ENCODE peak calls at places on chromosomes 1 and 21, in eight cellular contexts. One of them, this sample, is unnamed. For H3K4me1 and H3K9me3, the result is how much of the 10 kb centered on the place peaks cover.

GRCh38 chr1:30649321-30649991 is 73.9 kb downstream of the MATN1 start:
- DNase-seq in transverse colon: no peak
- DNase-seq in neuronal stem cell: no peak
- DNase-seq in heart right ventricle: no peak
- DNase-seq in mammary epithelial cell: peak
- DNase-seq in body of pancreas: peak
- DNase-seq in CD4-positive, CD25-positive, alpha-beta regulatory T cell: no peak
- DNase-seq in A549: no peak
- DNase-seq in this sample: peak

GRCh38 chr21:37073417-37074194 is 552 bp downstream of the TTC3 start:
- DNase-seq in transverse colon: peak
- DNase-seq in neuronal stem cell: no peak
- DNase-seq in heart right ventricle: peak
- DNase-seq in mammary epithelial cell: no peak
- DNase-seq in body of pancreas: peak
- DNase-seq in CD4-positive, CD25-positive, alpha-beta regulatory T cell: peak
- DNase-seq in A549: no peak
- DNase-seq in this sample: peak

GRCh38 chr1:28358701-28359100 is 10.8 kb upstream of the PHACTR4 start:
- DNase-seq in transverse colon: no peak
- DNase-seq in neuronal stem cell: no peak
- DNase-seq in heart right ventricle: no peak
- DNase-seq in mammary epithelial cell: no peak
- DNase-seq in body of pancreas: no peak
- DNase-seq in CD4-positive, CD25-positive, alpha-beta regulatory T cell: no peak
- DNase-seq in A549: no peak
- DNase-seq in this sample: peak

GRCh38 chr21:44820851-44821250 is 3.0 kb upstream of the SUMO3 start:
- DNase-seq in transverse colon: no peak
- DNase-seq in neuronal stem cell: no peak
- DNase-seq in heart right ventricle: no peak
- DNase-seq in mammary epithelial cell: no peak
- DNase-seq in body of pancreas: no peak
- DNase-seq in CD4-positive, CD25-positive, alpha-beta regulatory T cell: no peak
- DNase-seq in A549: no peak
- DNase-seq in this sample: no peak

GRCh38 chr1:115879977-115880376 is 39.1 kb upstream of the NHLH2 start:
- DNase-seq in transverse colon: no peak
- DNase-seq in neuronal stem cell: no peak
- DNase-seq in heart right ventricle: no peak
- DNase-seq in mammary epithelial cell: no peak
- DNase-seq in body of pancreas: no peak
- DNase-seq in CD4-positive, CD25-positive, alpha-beta regulatory T cell: no peak
- DNase-seq in A549: no peak
- DNase-seq in this sample: no peak

GRCh38 chr1:18481921-18482701 is 1.4 kb downstream of the KLHDC7A start:
- DNase-seq in transverse colon: no peak
- DNase-seq in neuronal stem cell: no peak
- DNase-seq in heart right ventricle: no peak
- DNase-seq in mammary epithelial cell: no peak
- DNase-seq in body of pancreas: no peak
- DNase-seq in CD4-positive, CD25-positive, alpha-beta regulatory T cell: no peak
- DNase-seq in A549: no peak
- DNase-seq in this sample: no peak

GRCh38 chr1:201347498-201348210 is 29.8 kb downstream of the TNNT2 start:
- DNase-seq in transverse colon: no peak
- DNase-seq in neuronal stem cell: no peak
- DNase-seq in heart right ventricle: no peak
- DNase-seq in mammary epithelial cell: no peak
- DNase-seq in body of pancreas: no peak
- DNase-seq in CD4-positive, CD25-positive, alpha-beta regulatory T cell: no peak
- DNase-seq in A549: no peak
- DNase-seq in this sample: no peak

GRCh38 chr1:179742717-179743678 is at the start of gene FAM163A:
- DNase-seq in transverse colon: no peak
- DNase-seq in neuronal stem cell: peak
- DNase-seq in heart right ventricle: no peak
- DNase-seq in mammary epithelial cell: no peak
- DNase-seq in body of pancreas: no peak
- DNase-seq in CD4-positive, CD25-positive, alpha-beta regulatory T cell: no peak
- DNase-seq in A549: peak
- DNase-seq in this sample: no peak

GRCh38 chr21:29121759-29122158 is 8.7 kb upstream of the MAP3K7CL start:
- DNase-seq in transverse colon: no peak
- DNase-seq in neuronal stem cell: no peak
- DNase-seq in heart right ventricle: no peak
- DNase-seq in mammary epithelial cell: no peak
- DNase-seq in body of pancreas: no peak
- DNase-seq in CD4-positive, CD25-positive, alpha-beta regulatory T cell: no peak
- DNase-seq in A549: no peak
- DNase-seq in this sample: no peak

GRCh38 chr1:57831624-57832023 is 407.8 kb upstream of the DAB1 start:
- DNase-seq in transverse colon: no peak
- DNase-seq in neuronal stem cell: no peak
- DNase-seq in heart right ventricle: no peak
- DNase-seq in mammary epithelial cell: peak
- DNase-seq in body of pancreas: no peak
- DNase-seq in CD4-positive, CD25-positive, alpha-beta regulatory T cell: no peak
- DNase-seq in A549: no peak
- DNase-seq in this sample: no peak

GRCh38 chr1:32977546-32978087 is 13.0 kb upstream of the RNF19B start:
- DNase-seq in transverse colon: no peak
- DNase-seq in neuronal stem cell: no peak
- DNase-seq in heart right ventricle: no peak
- DNase-seq in mammary epithelial cell: no peak
- DNase-seq in body of pancreas: no peak
- DNase-seq in CD4-positive, CD25-positive, alpha-beta regulatory T cell: no peak
- DNase-seq in A549: no peak
- DNase-seq in this sample: no peak

GRCh38 chr1:168081373-168082007 is 55.2 kb downstream of the GPR161 start:
- DNase-seq in transverse colon: no peak
- DNase-seq in neuronal stem cell: no peak
- DNase-seq in heart right ventricle: no peak
- DNase-seq in mammary epithelial cell: peak
- DNase-seq in body of pancreas: no peak
- DNase-seq in CD4-positive, CD25-positive, alpha-beta regulatory T cell: no peak
- DNase-seq in A549: no peak
- DNase-seq in this sample: no peak

GRCh38 chr1:77281491-77282186 is at the start of gene AK5:
- DNase-seq in transverse colon: no peak
- DNase-seq in neuronal stem cell: peak
- DNase-seq in heart right ventricle: no peak
- DNase-seq in mammary epithelial cell: peak
- DNase-seq in body of pancreas: peak
- DNase-seq in CD4-positive, CD25-positive, alpha-beta regulatory T cell: peak
- DNase-seq in A549: peak
- DNase-seq in this sample: no peak

GRCh38 chr1:6688757-6689156 is 12.9 kb downstream of the DNAJC11 start:
- DNase-seq in transverse colon: no peak
- DNase-seq in neuronal stem cell: no peak
- DNase-seq in heart right ventricle: no peak
- DNase-seq in mammary epithelial cell: no peak
- DNase-seq in body of pancreas: no peak
- DNase-seq in CD4-positive, CD25-positive, alpha-beta regulatory T cell: no peak
- DNase-seq in A549: no peak
- DNase-seq in this sample: no peak

GRCh38 chr21:18493420-18493819 is 89.8 kb upstream of the TMPRSS15 start:
- DNase-seq in transverse colon: no peak
- DNase-seq in neuronal stem cell: no peak
- DNase-seq in heart right ventricle: no peak
- DNase-seq in mammary epithelial cell: peak
- DNase-seq in body of pancreas: no peak
- DNase-seq in CD4-positive, CD25-positive, alpha-beta regulatory T cell: no peak
- DNase-seq in A549: no peak
- DNase-seq in this sample: no peak

GRCh38 chr1:58886611-58887010 is 102.8 kb upstream of the JUN start:
- DNase-seq in transverse colon: no peak
- DNase-seq in neuronal stem cell: no peak
- DNase-seq in heart right ventricle: no peak
- DNase-seq in mammary epithelial cell: no peak
- DNase-seq in body of pancreas: no peak
- DNase-seq in CD4-positive, CD25-positive, alpha-beta regulatory T cell: no peak
- DNase-seq in A549: no peak
- DNase-seq in this sample: peak

GRCh38 chr21:43370091-43370658 is 56.8 kb downstream of the SIK1 start:
- DNase-seq in transverse colon: no peak
- DNase-seq in neuronal stem cell: no peak
- DNase-seq in heart right ventricle: no peak
- DNase-seq in mammary epithelial cell: peak
- DNase-seq in body of pancreas: no peak
- DNase-seq in CD4-positive, CD25-positive, alpha-beta regulatory T cell: no peak
- DNase-seq in A549: no peak
- DNase-seq in this sample: no peak

GRCh38 chr21:36059823-36060158 is 535 bp downstream of the SETD4 start:
- DNase-seq in transverse colon: peak
- DNase-seq in neuronal stem cell: no peak
- DNase-seq in heart right ventricle: peak
- DNase-seq in mammary epithelial cell: no peak
- DNase-seq in body of pancreas: no peak
- DNase-seq in CD4-positive, CD25-positive, alpha-beta regulatory T cell: no peak
- DNase-seq in A549: peak
- DNase-seq in this sample: no peak

GRCh38 chr1:67955591-67955990 is 94.8 kb downstream of the DIRAS3 start:
- DNase-seq in transverse colon: no peak
- DNase-seq in neuronal stem cell: no peak
- DNase-seq in heart right ventricle: no peak
- DNase-seq in mammary epithelial cell: no peak
- DNase-seq in body of pancreas: no peak
- DNase-seq in CD4-positive, CD25-positive, alpha-beta regulatory T cell: no peak
- DNase-seq in A549: no peak
- DNase-seq in this sample: no peak
- H3K27ac ChIP-seq in transverse colon: no peak
- H3K27ac ChIP-seq in neuronal stem cell: no peak
- H3K27ac ChIP-seq in heart right ventricle: no peak
- H3K27ac ChIP-seq in mammary epithelial cell: no peak
- H3K27ac ChIP-seq in body of pancreas: no peak
- H3K27ac ChIP-seq in CD4-positive, CD25-positive, alpha-beta regulatory T cell: no peak
- H3K27ac ChIP-seq in A549: no peak
- H3K27ac ChIP-seq in this sample: no peak

GRCh38 chr1:10515627-10516026 is 40.9 kb downstream of the PEX14 start:
- DNase-seq in transverse colon: no peak
- DNase-seq in neuronal stem cell: no peak
- DNase-seq in heart right ventricle: no peak
- DNase-seq in mammary epithelial cell: peak
- DNase-seq in body of pancreas: no peak
- DNase-seq in CD4-positive, CD25-positive, alpha-beta regulatory T cell: no peak
- DNase-seq in A549: no peak
- DNase-seq in this sample: no peak
- H3K4me1 ChIP-seq in transverse colon: under half
- H3K4me1 ChIP-seq in neuronal stem cell: under half
- H3K4me1 ChIP-seq in heart right ventricle: under half
- H3K4me1 ChIP-seq in mammary epithelial cell: under half
- H3K4me1 ChIP-seq in body of pancreas: under half
- H3K4me1 ChIP-seq in CD4-positive, CD25-positive, alpha-beta regulatory T cell: half or more
- H3K4me1 ChIP-seq in A549: under half
- H3K4me1 ChIP-seq in this sample: under half

DNA sequence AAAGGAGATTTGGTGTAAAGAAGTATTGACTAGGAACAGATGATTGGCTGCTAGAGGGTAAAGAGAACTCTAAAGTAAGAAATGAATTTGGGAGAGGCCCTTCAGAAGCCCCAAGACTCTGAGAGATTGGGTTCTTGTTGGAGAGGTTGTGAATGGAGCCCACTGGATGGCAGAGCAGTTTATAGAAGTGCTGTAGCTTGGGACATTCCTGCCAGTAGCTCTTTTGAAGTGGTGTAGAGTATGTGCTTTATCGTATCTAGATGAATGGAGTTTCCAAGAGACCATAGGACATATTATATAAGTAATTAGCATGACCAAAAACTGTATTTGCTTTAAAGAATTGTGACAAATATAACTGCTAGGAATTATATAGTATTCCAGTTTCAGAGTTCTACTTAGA is 21.3 kb downstream of the USP25 start:
- DNase-seq in transverse colon: no peak
- DNase-seq in neuronal stem cell: no peak
- DNase-seq in heart right ventricle: no peak
- DNase-seq in mammary epithelial cell: no peak
- DNase-seq in body of pancreas: no peak
- DNase-seq in CD4-positive, CD25-positive, alpha-beta regulatory T cell: no peak
- DNase-seq in A549: no peak
- DNase-seq in this sample: no peak
- H3K9me3 ChIP-seq in transverse colon: under half
- H3K9me3 ChIP-seq in neuronal stem cell: under half
- H3K9me3 ChIP-seq in heart right ventricle: under half
- H3K9me3 ChIP-seq in mammary epithelial cell: under half
- H3K9me3 ChIP-seq in body of pancreas: under half
- H3K9me3 ChIP-seq in CD4-positive, CD25-positive, alpha-beta regulatory T cell: under half
- H3K9me3 ChIP-seq in A549: under half
- H3K9me3 ChIP-seq in this sample: under half

DNA sequence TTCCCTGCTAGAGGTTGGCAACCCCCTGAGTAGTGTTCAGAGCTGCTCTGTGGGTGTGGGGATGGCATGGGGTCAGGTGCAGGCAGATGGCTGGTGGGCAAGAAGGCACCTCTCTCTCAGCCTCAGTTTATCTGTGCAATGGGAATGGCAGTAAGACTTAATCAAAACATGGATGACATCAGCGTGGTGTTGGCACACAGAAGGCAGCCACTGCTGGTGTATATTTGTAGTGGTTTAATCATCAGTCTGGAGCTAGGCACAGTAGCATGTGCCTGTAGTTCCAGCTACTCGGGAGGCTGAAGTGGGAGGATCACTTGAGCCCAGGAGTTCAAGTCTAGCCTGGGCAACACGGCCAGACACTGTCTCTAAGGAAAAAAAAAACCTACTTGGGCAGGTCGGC is 7.4 kb downstream of the FAAH start:
- DNase-seq in transverse colon: no peak
- DNase-seq in neuronal stem cell: no peak
- DNase-seq in heart right ventricle: no peak
- DNase-seq in mammary epithelial cell: peak
- DNase-seq in body of pancreas: no peak
- DNase-seq in CD4-positive, CD25-positive, alpha-beta regulatory T cell: no peak
- DNase-seq in A549: no peak
- DNase-seq in this sample: no peak
- H3K27ac ChIP-seq in transverse colon: peak
- H3K27ac ChIP-seq in neuronal stem cell: no peak
- H3K27ac ChIP-seq in heart right ventricle: no peak
- H3K27ac ChIP-seq in mammary epithelial cell: no peak
- H3K27ac ChIP-seq in body of pancreas: peak
- H3K27ac ChIP-seq in CD4-positive, CD25-positive, alpha-beta regulatory T cell: no peak
- H3K27ac ChIP-seq in A549: no peak
- H3K27ac ChIP-seq in this sample: peak

This sample was measured in tibial artery.